ENCODE peak calls at places on chromosomes 16 and 17, in eight cellular contexts. F is fibroblast of the aortic adventitia, E is AG10803, C is heart left ventricle, S is left ventricle myocardium inferior, K is OCI-LY7, A is neural progenitor cell, W is esophagus muscularis mucosa. O is an unnamed sample.

GRCh38 chr16:89118361-89119061 is 24.9 kb downstream of the ACSF3 start:
- DNase-seq in F (no peak), E (no peak), C (no peak), S (peak), K (no peak), A (no peak), W (no peak), O (no peak)

GRCh38 chr17:37772982-37773381 is 28.1 kb upstream of the HNF1B start:
- DNase-seq in F (no peak), E (no peak), C (no peak), S (no peak), K (no peak), A (no peak), W (no peak), O (peak)

GRCh38 chr17:41411072-41411840 is 13.1 kb downstream of the KRT37 start:
- DNase-seq in F (no peak), E (no peak), C (no peak), S (no peak), K (no peak), A (no peak), W (no peak), O (no peak)

GRCh38 chr17:3827124-3827773 is 18.8 kb downstream of the NCBP3 start:
- DNase-seq in F (peak), E (peak), C (no peak), S (no peak), K (peak), A (peak), W (no peak), O (peak)

GRCh38 chr17:56173958-56174357 is 20.7 kb downstream of the ANKFN1 start:
- DNase-seq in F (no peak), E (peak), C (peak), S (no peak), K (no peak), A (no peak), W (peak), O (no peak)

GRCh38 chr16:48911700-48912099 is 301.7 kb upstream of the N4BP1 start:
- DNase-seq in F (peak), E (peak), C (no peak), S (no peak), K (no peak), A (peak), W (no peak), O (peak)

GRCh38 chr16:19020689-19021088 is 37.0 kb downstream of the TMC7 start:
- DNase-seq in F (no peak), E (no peak), C (no peak), S (no peak), K (no peak), A (no peak), W (no peak), O (no peak)

GRCh38 chr16:74271879-74272278 is 24.7 kb upstream of the PSMD7 start:
- DNase-seq in F (no peak), E (no peak), C (no peak), S (no peak), K (no peak), A (no peak), W (no peak), O (peak)

GRCh38 chr17:3723556-3724372 is at the start of gene HASPIN:
- DNase-seq in F (peak), E (peak), C (peak), S (peak), K (peak), A (peak), W (peak), O (peak)

GRCh38 chr16:69344171-69344570 is 4.6 kb downstream of the NIP7 start:
- DNase-seq in F (no peak), E (no peak), C (no peak), S (no peak), K (no peak), A (no peak), W (no peak), O (no peak)

GRCh38 chr16:55406651-55407050 is 72.3 kb upstream of the MMP2 start:
- DNase-seq in F (no peak), E (no peak), C (no peak), S (no peak), K (no peak), A (no peak), W (no peak), O (no peak)

GRCh38 chr17:20300399-20301037 is 166.8 kb downstream of the LGALS9B start:
- DNase-seq in F (peak), E (peak), C (no peak), S (no peak), K (no peak), A (no peak), W (no peak), O (peak)

GRCh38 chr16:86882586-86883280 is 304.4 kb downstream of the FOXL1 start:
- DNase-seq in F (peak), E (peak), C (peak), S (peak), K (no peak), A (no peak), W (no peak), O (peak)

GRCh38 chr17:4150106-4150505 is 7.1 kb downstream of the CYB5D2 start:
- DNase-seq in F (no peak), E (no peak), C (no peak), S (no peak), K (no peak), A (no peak), W (no peak), O (peak)

GRCh38 chr16:75701361-75701760 is at the start of gene DUXB:
- DNase-seq in F (no peak), E (no peak), C (no peak), S (no peak), K (no peak), A (no peak), W (no peak), O (no peak)

GRCh38 chr17:71287246-71287828 is 833.5 kb upstream of the SOX9 start:
- DNase-seq in F (no peak), E (peak), C (no peak), S (no peak), K (no peak), A (no peak), W (no peak), O (no peak)

GRCh38 chr16:3587547-3588110 is 10.4 kb upstream of the NLRC3 start:
- DNase-seq in F (no peak), E (no peak), C (no peak), S (no peak), K (peak), A (no peak), W (no peak), O (no peak)

GRCh38 chr16:88084881-88085280 is 133.6 kb downstream of the BANP start:
- DNase-seq in F (peak), E (peak), C (no peak), S (no peak), K (no peak), A (no peak), W (no peak), O (no peak)

GRCh38 chr17:30405161-30405560 is 26.4 kb downstream of the CPD start:
- DNase-seq in F (peak), E (no peak), C (no peak), S (no peak), K (no peak), A (no peak), W (no peak), O (no peak)

GRCh38 chr17:12342609-12343248 is 322.1 kb downstream of the MAP2K4 start:
- DNase-seq in F (peak), E (no peak), C (no peak), S (no peak), K (peak), A (peak), W (no peak), O (peak)

GRCh38 chr16:78376452-78376851 is 277.0 kb downstream of the WWOX start:
- DNase-seq in F (no peak), E (no peak), C (no peak), S (no peak), K (no peak), A (no peak), W (no peak), O (no peak)

GRCh38 chr16:85258616-85259015 is 146.3 kb upstream of the CIBAR2 start:
- DNase-seq in F (no peak), E (no peak), C (no peak), S (no peak), K (no peak), A (peak), W (no peak), O (no peak)

GRCh38 chr16:78184554-78185183 is 85.2 kb downstream of the WWOX start:
- DNase-seq in F (no peak), E (peak), C (no peak), S (no peak), K (no peak), A (no peak), W (no peak), O (no peak)

GRCh38 chr17:3667366-3668278 is 756 bp downstream of the TAX1BP3 start:
- DNase-seq in F (peak), E (peak), C (peak), S (peak), K (no peak), A (peak), W (peak), O (peak)

GRCh38 chr16:89190150-89190958 is 10.0 kb downstream of the SLC22A31 start:
- DNase-seq in F (no peak), E (no peak), C (no peak), S (no peak), K (no peak), A (peak), W (no peak), O (no peak)

GRCh38 chr17:1188812-1189211 is 9.0 kb upstream of the ABR start:
- DNase-seq in F (peak), E (peak), C (peak), S (peak), K (peak), A (no peak), W (peak), O (no peak)

GRCh38 chr17:50051606-50052005 is 4.3 kb upstream of the ITGA3 start:
- DNase-seq in F (no peak), E (peak), C (no peak), S (no peak), K (no peak), A (no peak), W (no peak), O (no peak)

GRCh38 chr17:55672585-55673501 is 49.8 kb downstream of the TMEM100 start:
- DNase-seq in F (peak), E (peak), C (no peak), S (no peak), K (no peak), A (no peak), W (no peak), O (peak)

GRCh38 chr17:5705081-5705875 is 121.0 kb upstream of the NLRP1 start:
- DNase-seq in F (peak), E (peak), C (no peak), S (no peak), K (peak), A (peak), W (no peak), O (no peak)

DNA sequence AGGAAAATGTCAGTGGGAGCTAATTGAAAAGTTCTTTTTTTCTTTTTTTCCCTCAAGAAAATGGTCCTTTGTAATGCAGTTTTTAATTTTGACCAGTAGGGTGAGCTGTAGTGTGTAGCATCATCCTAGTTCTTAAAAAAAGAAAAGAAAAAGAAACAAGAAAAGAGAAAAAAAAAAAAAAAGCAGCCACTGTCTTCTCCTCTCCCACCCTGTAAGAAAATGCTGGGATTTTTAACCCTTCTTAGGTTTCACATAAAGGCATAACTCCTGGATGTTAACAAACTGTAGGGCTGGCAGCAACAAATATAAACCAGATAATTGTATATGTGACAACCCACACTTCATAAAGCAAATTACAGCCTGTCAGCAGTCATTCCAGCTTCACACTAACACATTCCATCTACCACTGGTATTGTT is 78.1 kb downstream of the SKAP1 start:
- DNase-seq in F (peak), E (peak), C (no peak), S (no peak), K (peak), A (peak), W (no peak), O (peak)
- TF ChIP-seq CTCF in F (peak), E (peak), C (peak), S (peak), K (peak), A (peak), W (peak), O (peak)

GRCh38 chr16:50384500-50385122 is 15.8 kb upstream of the BRD7 start:
- DNase-seq in F (no peak), E (no peak), C (no peak), S (no peak), K (peak), A (no peak), W (no peak), O (no peak)

GRCh38 chr16:50378417-50378816 is 9.6 kb upstream of the BRD7 start:
- DNase-seq in F (no peak), E (no peak), C (no peak), S (no peak), K (no peak), A (no peak), W (peak), O (no peak)

GRCh38 chr16:50376997-50377396 is 8.2 kb upstream of the BRD7 start:
- DNase-seq in F (no peak), E (no peak), C (no peak), S (no peak), K (no peak), A (no peak), W (peak), O (no peak)

GRCh38 chr16:50386139-50386538 is 17.4 kb upstream of the BRD7 start:
- DNase-seq in F (no peak), E (no peak), C (no peak), S (no peak), K (no peak), A (no peak), W (no peak), O (no peak)

DNA sequence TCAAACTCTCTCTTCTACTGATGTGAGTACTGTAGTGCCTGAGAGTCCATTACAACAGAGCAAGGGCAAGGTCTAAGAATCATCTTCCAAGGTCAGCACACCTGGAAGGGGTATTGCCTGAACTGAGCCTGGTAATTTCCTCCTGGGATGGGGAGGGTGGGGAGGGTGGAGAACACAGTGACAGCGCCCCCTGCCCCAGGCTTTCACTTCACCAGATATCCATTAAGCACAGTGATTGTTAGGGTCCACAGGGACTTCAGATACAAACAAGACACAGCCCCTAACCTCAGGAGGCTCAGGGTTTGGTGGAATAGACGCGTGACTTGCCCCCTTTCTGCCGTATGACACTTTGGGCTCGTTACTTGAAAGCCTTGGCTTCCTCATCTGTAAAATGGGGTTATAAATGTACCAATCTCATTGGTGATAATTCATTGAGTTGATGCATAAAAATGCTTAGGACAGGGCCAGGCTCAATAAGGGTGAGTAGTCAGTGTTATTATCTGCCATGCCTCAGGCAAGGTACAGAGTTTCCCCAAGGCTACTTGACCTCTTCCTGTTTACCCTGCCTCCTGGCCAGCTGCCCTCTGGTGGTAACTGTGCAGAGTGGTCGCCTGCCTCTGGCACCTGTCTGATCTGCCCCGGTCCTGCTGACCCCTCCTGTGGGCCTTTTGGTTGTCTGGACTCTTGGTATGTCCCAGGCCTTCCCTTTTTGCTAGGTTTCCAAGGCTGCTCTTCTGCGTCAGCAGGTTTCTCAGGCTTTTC is 13.1 kb upstream of the BRD7 start:
- DNase-seq in F (no peak), E (no peak), C (no peak), S (no peak), K (no peak), A (peak), W (no peak), O (no peak)
- TF ChIP-seq CTCF in F (no peak), E (no peak), C (no peak), S (no peak), K (peak), A (peak), W (no peak), O (no peak)

GRCh38 chr17:7984904-7985303 is 17.5 kb upstream of the GUCY2D start:
- DNase-seq in F (no peak), E (no peak), C (no peak), S (no peak), K (no peak), A (no peak), W (peak), O (no peak)

GRCh38 chr17:7977805-7978204 is 24.6 kb upstream of the GUCY2D start:
- DNase-seq in F (no peak), E (no peak), C (no peak), S (no peak), K (no peak), A (no peak), W (no peak), O (no peak)

GRCh38 chr17:7982171-7982570 is 20.2 kb upstream of the GUCY2D start:
- DNase-seq in F (peak), E (peak), C (no peak), S (no peak), K (no peak), A (no peak), W (peak), O (peak)

GRCh38 chr17:7987112-7987893 is 15.1 kb upstream of the GUCY2D start:
- DNase-seq in F (peak), E (no peak), C (no peak), S (no peak), K (no peak), A (no peak), W (peak), O (peak)

DNA sequence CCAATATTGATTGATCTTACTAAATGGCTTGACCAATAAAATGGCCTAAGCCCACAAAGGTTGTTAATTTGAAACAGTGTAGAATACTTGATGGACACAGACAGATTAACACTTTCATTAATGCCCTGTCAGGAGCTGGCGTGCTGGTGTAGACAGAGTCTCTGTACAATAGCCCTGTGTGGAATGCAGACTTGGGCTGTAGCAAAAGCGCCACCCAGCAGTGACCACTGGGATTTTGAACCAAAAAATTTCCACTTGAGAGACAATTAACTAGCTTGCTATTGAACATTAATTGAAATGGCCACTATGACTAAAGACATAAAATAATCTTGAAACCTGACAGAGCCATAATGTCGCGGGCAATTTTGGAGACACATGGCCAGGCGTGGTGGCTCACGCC is 19.7 kb upstream of the GUCY2D start:
- DNase-seq in F (peak), E (peak), C (no peak), S (no peak), K (no peak), A (peak), W (no peak), O (peak)
- TF ChIP-seq CTCF in F (peak), E (peak), C (no peak), S (no peak), K (peak), A (peak), W (no peak), O (peak)

GRCh38 chr17:80650339-80650672 is 105.7 kb downstream of the RPTOR start:
- DNase-seq in F (no peak), E (no peak), C (no peak), S (no peak), K (no peak), A (no peak), W (no peak), O (no peak)
- TF ChIP-seq CTCF in F (no peak), E (no peak), C (no peak), S (no peak), K (peak), A (no peak), W (no peak), O (no peak)

GRCh38 chr16:23398987-23399805 is 53.8 kb downstream of the COG7 start:
- DNase-seq in F (peak), E (no peak), C (peak), S (peak), K (no peak), A (peak), W (no peak), O (no peak)
- TF ChIP-seq CTCF in F (no peak), E (no peak), C (peak), S (peak), K (no peak), A (peak), W (no peak), O (no peak)

DNA sequence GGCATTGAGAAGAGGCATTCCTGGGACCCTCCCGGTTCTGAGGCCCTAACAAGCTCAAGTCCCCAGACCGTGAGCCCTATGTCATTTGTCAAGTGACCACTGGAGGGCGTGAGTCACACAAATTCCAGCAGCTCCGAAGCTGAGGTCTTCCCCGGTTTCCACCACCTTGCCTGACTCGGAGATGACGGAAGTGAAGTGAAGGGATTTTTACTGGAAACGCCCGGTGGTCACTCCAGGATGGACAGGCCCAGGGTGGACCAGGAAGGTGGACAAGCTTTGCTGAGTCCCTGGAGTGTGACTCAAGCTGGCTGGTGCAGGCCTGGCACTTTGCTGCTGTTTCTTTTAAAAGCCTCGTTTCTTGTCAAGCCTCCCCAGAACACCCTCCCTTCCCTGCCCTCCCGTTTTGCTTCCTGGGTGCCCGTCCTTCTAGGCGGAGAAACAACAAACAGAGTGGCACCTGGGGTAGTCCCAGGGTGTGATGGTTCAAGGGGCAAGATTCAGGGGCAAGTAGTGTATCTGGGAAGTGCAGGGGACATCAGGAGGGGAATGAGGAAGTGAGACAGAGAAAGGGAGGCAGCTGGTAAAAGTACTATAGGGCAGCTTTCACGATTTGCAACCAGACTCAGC is 5.3 kb upstream of the NOS2 start:
- DNase-seq in F (peak), E (peak), C (peak), S (peak), K (peak), A (peak), W (peak), O (peak)
- TF ChIP-seq CTCF in F (peak), E (peak), C (peak), S (peak), K (peak), A (peak), W (peak), O (peak)